ENCODE peak calls at places on chromosomes 4 and X, in four cellular contexts. X, Q, M and U are unnamed samples.

GRCh38 chrX:112941209-112941788 is 100.7 kb upstream of the AMOT start:
- DNase-seq in M (no peak), Q (no peak), X (no peak), U (no peak)

GRCh38 chr4:151604238-151604637 is 156.6 kb downstream of the GATB start:
- DNase-seq in X (no peak), M (no peak), Q (no peak), U (no peak)

GRCh38 chr4:176320340-176320975 is 692 bp downstream of the SPCS3 start:
- DNase-seq in Q (peak; percentile 80), M (peak; percentile 93), X (peak; percentile 92), U (peak; percentile 49)

GRCh38 chr4:153418114-153418513 is 48.0 kb upstream of the TMEM131L start:
- DNase-seq in M (no peak), Q (no peak), X (no peak), U (no peak)

GRCh38 chr4:8280876-8281440 is 11.4 kb downstream of the HTRA3 start:
- DNase-seq in X (peak; percentile 26), M (no peak), Q (no peak), U (no peak)

GRCh38 chrX:10172867-10173266 is 16.1 kb downstream of the CLCN4 start:
- DNase-seq in Q (no peak), X (no peak), M (no peak), U (no peak)

GRCh38 chr4:115090483-115091075 is 22.8 kb downstream of the NDST4 start:
- DNase-seq in X (no peak), M (no peak), Q (no peak), U (no peak)

GRCh38 chrX:786441-786881 is 155.9 kb downstream of the SHOX start:
- DNase-seq in M (no peak), Q (no peak), X (no peak), U (no peak)

GRCh38 chr4:93157984-93158383 is 670.6 kb upstream of the ATOH1 start:
- DNase-seq in M (no peak), Q (no peak), X (no peak), U (no peak)

GRCh38 chrX:131745942-131746489 is 202.1 kb downstream of the OR13H1 start:
- DNase-seq in M (no peak), X (no peak), Q (no peak), U (no peak)

GRCh38 chrX:131747173-131747572 is 203.3 kb downstream of the OR13H1 start:
- DNase-seq in Q (no peak), X (peak; percentile 71), M (peak; percentile 8), U (no peak)

GRCh38 chrX:131741103-131741581 is 197.3 kb downstream of the OR13H1 start:
- DNase-seq in M (no peak), Q (no peak), X (peak; percentile 88), U (no peak)

GRCh38 chrX:131746491-131746968 is 202.7 kb downstream of the OR13H1 start:
- DNase-seq in X (peak; percentile 90), Q (no peak), M (peak; percentile 8), U (no peak)
- TF ChIP-seq CTCF in X (peak; percentile 45), Q (no peak), M (no peak), U (no peak)

GRCh38 chrX:36963069-36963808 is 44.9 kb upstream of the FAM47C start:
- DNase-seq in Q (no peak), M (no peak), X (no peak), U (no peak)

GRCh38 chrX:36961590-36961989 is 46.6 kb upstream of the FAM47C start:
- DNase-seq in Q (no peak), X (no peak), M (no peak), U (no peak)

GRCh38 chrX:36957425-36958328 is 50.5 kb upstream of the FAM47C start:
- DNase-seq in X (no peak), M (no peak), Q (no peak), U (peak; percentile 44)
- TF ChIP-seq CTCF in X (no peak), M (no peak), Q (no peak), U (peak; percentile 50)

DNA sequence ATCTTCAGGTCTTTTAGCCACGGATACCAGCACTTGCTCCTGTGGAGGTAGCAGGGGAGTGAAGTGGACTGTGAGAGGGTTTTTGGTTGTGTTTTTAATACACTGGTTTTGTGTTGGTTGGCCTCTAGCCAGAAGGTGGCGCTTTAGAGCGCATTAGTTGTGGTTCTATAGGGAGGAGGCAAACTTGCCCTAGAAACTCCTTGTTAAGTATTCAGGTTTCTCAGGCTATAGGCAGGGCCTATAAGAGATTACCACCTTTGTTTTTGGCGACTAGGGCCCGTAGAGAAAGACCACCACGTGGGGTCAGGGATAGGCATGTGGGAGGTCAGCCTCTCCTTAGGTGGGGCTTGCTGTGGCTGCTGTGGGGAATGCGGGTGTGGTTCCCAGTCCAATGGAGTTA is 221.6 kb upstream of the SPANXN4 start:
- DNase-seq in X (no peak), Q (no peak), M (no peak), U (no peak)
- TF ChIP-seq CTCF in X (no peak), Q (no peak), M (no peak), U (peak; percentile 22)

GRCh38 chr4:185210102-185210981 is 944 bp downstream of the SNX25 start:
- DNase-seq in M (peak; percentile 58), Q (peak; percentile 8), X (peak; percentile 72), U (peak; percentile 50)

GRCh38 chr4:185211035-185211434 is 1.6 kb downstream of the SNX25 start:
- DNase-seq in Q (no peak), X (no peak), M (no peak), U (no peak)

GRCh38 chr4:185212566-185212965 is 3.2 kb downstream of the SNX25 start:
- DNase-seq in Q (no peak), M (no peak), X (no peak), U (no peak)

GRCh38 chr4:185211641-185212040 is 2.2 kb downstream of the SNX25 start:
- DNase-seq in Q (no peak), M (no peak), X (no peak), U (no peak)

DNA sequence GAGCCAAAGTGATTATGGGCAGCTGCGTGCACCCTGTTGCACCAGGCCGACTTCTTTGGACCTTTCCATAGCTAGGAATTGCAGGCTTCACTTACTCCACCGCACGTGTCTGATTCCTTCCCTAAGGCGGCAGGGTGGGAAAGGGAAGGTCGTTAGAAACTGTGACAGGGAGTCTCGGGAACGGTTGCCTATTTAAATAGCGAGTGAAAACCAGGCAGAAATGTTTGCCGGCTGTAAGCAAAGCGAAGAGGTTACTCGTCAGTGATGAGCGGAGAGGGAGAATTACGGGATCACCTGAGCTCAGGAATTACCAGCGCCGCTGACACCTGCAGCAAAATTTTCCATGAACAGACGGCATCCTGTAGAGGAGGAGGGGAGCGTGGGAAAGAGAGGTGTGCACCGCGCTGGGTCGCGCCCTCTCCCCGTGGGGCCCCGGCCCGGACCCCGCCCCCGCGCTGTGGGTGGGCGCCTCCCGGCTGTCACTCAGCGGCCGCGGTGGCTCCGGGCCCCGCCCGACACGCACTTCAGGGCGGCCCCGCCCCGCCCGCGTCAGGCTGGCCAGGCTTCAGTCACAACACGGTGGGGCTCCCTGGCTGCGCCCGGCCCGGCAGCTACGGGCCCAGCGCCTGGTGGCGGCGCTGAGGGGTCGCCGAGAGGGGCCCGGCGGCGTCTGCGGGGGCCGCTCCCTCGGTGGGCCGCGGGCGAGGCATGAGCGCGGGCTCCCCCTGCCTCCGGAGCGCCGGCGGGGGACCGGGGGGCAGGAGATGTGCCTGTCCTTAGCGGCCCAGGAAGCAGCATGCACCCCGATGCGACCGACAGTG is at the start of gene SNX25:
- DNase-seq in X (peak; percentile 92), M (peak; percentile 85), Q (peak; percentile 78), U (peak; percentile 88)
- TF ChIP-seq CTCF in X (peak; percentile 21), M (peak; percentile 32), Q (no peak), U (peak; percentile 42)